ENCODE peak calls at places on chromosomes 6 and 20, in eight cellular contexts. One of them, this sample, is unnamed.

GRCh38 chr6:2028457-2029038 is 216.9 kb downstream of the GMDS start:
- DNase-seq in H1: no peak
- DNase-seq in GM12878: peak
- DNase-seq in SK-N-SH: no peak
- DNase-seq in HepG2: no peak
- DNase-seq in WTC11: no peak
- DNase-seq in A549: peak
- DNase-seq in K562: no peak
- DNase-seq in this sample: no peak

GRCh38 chr6:143223895-143224294 is 163.2 kb downstream of the AIG1 start:
- DNase-seq in A549: peak
- DNase-seq in SK-N-SH: no peak
- DNase-seq in HepG2: peak
- DNase-seq in K562: no peak
- DNase-seq in H1: no peak
- DNase-seq in WTC11: no peak
- DNase-seq in GM12878: no peak
- DNase-seq in this sample: no peak

GRCh38 chr6:82182756-82183155 is 64.8 kb downstream of the IBTK start:
- DNase-seq in H1: no peak
- DNase-seq in HepG2: no peak
- DNase-seq in WTC11: no peak
- DNase-seq in K562: no peak
- DNase-seq in SK-N-SH: no peak
- DNase-seq in GM12878: no peak
- DNase-seq in A549: no peak
- DNase-seq in this sample: peak

GRCh38 chr20:63574829-63575720 is 1.0 kb upstream of the HELZ2 start:
- DNase-seq in SK-N-SH: no peak
- DNase-seq in H1: no peak
- DNase-seq in GM12878: no peak
- DNase-seq in HepG2: no peak
- DNase-seq in K562: no peak
- DNase-seq in WTC11: no peak
- DNase-seq in A549: no peak
- DNase-seq in this sample: peak

GRCh38 chr6:81996414-81996813 is 243.9 kb upstream of the TENT5A start:
- DNase-seq in GM12878: no peak
- DNase-seq in HepG2: no peak
- DNase-seq in WTC11: no peak
- DNase-seq in K562: no peak
- DNase-seq in SK-N-SH: no peak
- DNase-seq in A549: no peak
- DNase-seq in H1: no peak
- DNase-seq in this sample: peak

GRCh38 chr6:150492941-150493340 is 106.7 kb upstream of the PLEKHG1 start:
- DNase-seq in WTC11: no peak
- DNase-seq in HepG2: no peak
- DNase-seq in A549: peak
- DNase-seq in H1: no peak
- DNase-seq in SK-N-SH: no peak
- DNase-seq in GM12878: no peak
- DNase-seq in K562: no peak
- DNase-seq in this sample: no peak

GRCh38 chr20:53914861-53915458 is 155.4 kb downstream of the BCAS1 start:
- DNase-seq in H1: no peak
- DNase-seq in HepG2: no peak
- DNase-seq in GM12878: no peak
- DNase-seq in A549: no peak
- DNase-seq in K562: no peak
- DNase-seq in SK-N-SH: peak
- DNase-seq in WTC11: no peak
- DNase-seq in this sample: no peak

GRCh38 chr20:10902174-10902573 is 228.4 kb upstream of the JAG1 start:
- DNase-seq in HepG2: no peak
- DNase-seq in WTC11: no peak
- DNase-seq in K562: no peak
- DNase-seq in A549: no peak
- DNase-seq in H1: no peak
- DNase-seq in GM12878: no peak
- DNase-seq in SK-N-SH: no peak
- DNase-seq in this sample: no peak

GRCh38 chr6:3776881-3777507 is 25.5 kb upstream of the PXDC1 start:
- DNase-seq in HepG2: peak
- DNase-seq in WTC11: no peak
- DNase-seq in SK-N-SH: peak
- DNase-seq in A549: peak
- DNase-seq in GM12878: no peak
- DNase-seq in K562: no peak
- DNase-seq in H1: no peak
- DNase-seq in this sample: no peak

GRCh38 chr6:165657325-165657680 is 5.7 kb downstream of the PDE10A start:
- DNase-seq in GM12878: no peak
- DNase-seq in H1: no peak
- DNase-seq in HepG2: no peak
- DNase-seq in WTC11: no peak
- DNase-seq in SK-N-SH: no peak
- DNase-seq in A549: no peak
- DNase-seq in K562: no peak
- DNase-seq in this sample: no peak

GRCh38 chr6:157599191-157599590 is 218.2 kb downstream of the ZDHHC14 start:
- DNase-seq in A549: no peak
- DNase-seq in H1: no peak
- DNase-seq in WTC11: no peak
- DNase-seq in GM12878: no peak
- DNase-seq in SK-N-SH: no peak
- DNase-seq in HepG2: no peak
- DNase-seq in K562: no peak
- DNase-seq in this sample: no peak

GRCh38 chr6:82217014-82217621 is 30.4 kb downstream of the IBTK start:
- DNase-seq in GM12878: peak
- DNase-seq in WTC11: no peak
- DNase-seq in SK-N-SH: no peak
- DNase-seq in H1: no peak
- DNase-seq in K562: no peak
- DNase-seq in A549: no peak
- DNase-seq in HepG2: no peak
- DNase-seq in this sample: no peak

GRCh38 chr6:151240861-151241642 is 1.3 kb downstream of the AKAP12 start:
- DNase-seq in SK-N-SH: peak
- DNase-seq in GM12878: no peak
- DNase-seq in HepG2: no peak
- DNase-seq in H1: no peak
- DNase-seq in WTC11: peak
- DNase-seq in K562: no peak
- DNase-seq in A549: peak
- DNase-seq in this sample: peak

GRCh38 chr20:48945840-48946514 is 24.5 kb downstream of the ARFGEF2 start:
- DNase-seq in K562: no peak
- DNase-seq in H1: no peak
- DNase-seq in WTC11: no peak
- DNase-seq in SK-N-SH: no peak
- DNase-seq in HepG2: no peak
- DNase-seq in GM12878: no peak
- DNase-seq in A549: peak
- DNase-seq in this sample: peak

GRCh38 chr20:25867776-25868649 is 171.4 kb upstream of the ZNF337 start:
- DNase-seq in WTC11: peak
- DNase-seq in H1: no peak
- DNase-seq in K562: peak
- DNase-seq in A549: peak
- DNase-seq in GM12878: no peak
- DNase-seq in SK-N-SH: peak
- DNase-seq in HepG2: no peak
- DNase-seq in this sample: peak

DNA sequence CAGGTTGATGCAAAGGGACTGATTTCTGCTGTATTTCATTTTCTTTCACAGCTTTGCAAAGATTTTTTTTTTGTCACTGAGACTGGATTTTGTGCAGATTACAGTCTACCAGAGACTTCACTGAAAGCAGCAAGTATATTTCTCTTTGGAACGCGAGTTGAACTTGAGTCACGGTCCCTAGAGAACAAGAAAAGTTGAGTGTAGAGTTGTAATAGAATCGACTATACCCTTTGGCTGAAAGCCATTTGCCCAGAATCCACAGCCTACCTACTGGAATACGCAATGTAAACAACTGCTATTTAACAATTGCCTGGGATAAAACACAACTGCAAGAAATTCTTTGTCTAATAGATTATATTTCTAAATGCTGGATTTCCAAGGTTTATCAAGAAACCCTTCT is 520.6 kb downstream of the HDGFL1 start:
- DNase-seq in HepG2: no peak
- DNase-seq in GM12878: no peak
- DNase-seq in K562: no peak
- DNase-seq in WTC11: no peak
- DNase-seq in H1: no peak
- DNase-seq in SK-N-SH: no peak
- DNase-seq in A549: no peak
- DNase-seq in this sample: no peak
- TF ChIP-seq USF2 in HepG2: no peak
- TF ChIP-seq USF2 in GM12878: no peak
- TF ChIP-seq USF2 in K562: no peak
- TF ChIP-seq USF2 in WTC11: no peak
- TF ChIP-seq USF2 in H1: no peak
- TF ChIP-seq USF2 in SK-N-SH: no peak
- TF ChIP-seq USF2 in A549: no peak
- TF ChIP-seq USF2 in this sample: no peak

GRCh38 chr20:19973920-19974620 is 43.1 kb upstream of the NAA20 start:
- DNase-seq in GM12878: no peak
- DNase-seq in HepG2: no peak
- DNase-seq in SK-N-SH: no peak
- DNase-seq in WTC11: no peak
- DNase-seq in A549: no peak
- DNase-seq in H1: no peak
- DNase-seq in K562: no peak
- DNase-seq in this sample: peak
- TF ChIP-seq USF2 in GM12878: no peak
- TF ChIP-seq USF2 in HepG2: no peak
- TF ChIP-seq USF2 in SK-N-SH: no peak
- TF ChIP-seq USF2 in WTC11: no peak
- TF ChIP-seq USF2 in A549: no peak
- TF ChIP-seq USF2 in H1: no peak
- TF ChIP-seq USF2 in K562: no peak
- TF ChIP-seq USF2 in this sample: no peak

DNA sequence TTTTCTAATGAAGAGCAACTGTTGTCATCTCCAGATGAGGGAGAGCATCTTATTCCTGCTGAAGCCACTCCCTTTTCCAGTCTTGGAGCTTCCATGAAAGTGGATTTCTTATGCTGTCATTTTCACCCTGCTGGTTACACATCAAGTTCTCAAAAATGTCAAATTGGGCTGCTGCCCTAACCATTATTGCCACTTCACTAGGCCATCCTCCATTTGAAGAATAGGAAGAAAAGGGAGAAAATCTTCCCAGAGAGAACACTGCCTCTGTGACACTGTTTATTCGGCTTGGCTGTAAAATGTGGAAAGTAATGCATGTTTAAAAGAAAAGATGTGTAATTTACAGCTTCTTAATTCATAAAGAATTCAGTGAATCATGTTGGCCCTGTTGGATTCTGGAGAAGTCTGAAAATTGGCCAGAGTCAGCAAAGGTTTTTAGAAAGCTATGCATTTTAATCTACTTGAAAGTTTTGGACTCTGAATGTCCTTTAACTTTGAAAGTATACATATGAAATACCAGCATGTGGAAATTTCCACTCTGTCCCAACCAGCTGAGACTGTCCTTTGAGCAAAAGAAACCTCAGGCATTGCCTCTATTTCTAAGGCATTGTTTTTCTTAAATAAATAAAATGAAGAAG is 221.9 kb downstream of the UST start:
- DNase-seq in SK-N-SH: no peak
- DNase-seq in HepG2: peak
- DNase-seq in WTC11: no peak
- DNase-seq in K562: no peak
- DNase-seq in H1: no peak
- DNase-seq in GM12878: no peak
- DNase-seq in A549: no peak
- DNase-seq in this sample: peak
- TF ChIP-seq USF2 in SK-N-SH: no peak
- TF ChIP-seq USF2 in HepG2: no peak
- TF ChIP-seq USF2 in WTC11: no peak
- TF ChIP-seq USF2 in K562: no peak
- TF ChIP-seq USF2 in H1: no peak
- TF ChIP-seq USF2 in GM12878: no peak
- TF ChIP-seq USF2 in A549: no peak
- TF ChIP-seq USF2 in this sample: no peak

GRCh38 chr20:47318027-47318595 is 38.4 kb downstream of the ZMYND8 start:
- DNase-seq in A549: peak
- DNase-seq in WTC11: peak
- DNase-seq in GM12878: no peak
- DNase-seq in K562: no peak
- DNase-seq in H1: peak
- DNase-seq in SK-N-SH: no peak
- DNase-seq in HepG2: peak
- DNase-seq in this sample: peak

GRCh38 chr20:47316776-47317126 is 39.7 kb downstream of the ZMYND8 start:
- DNase-seq in A549: no peak
- DNase-seq in SK-N-SH: no peak
- DNase-seq in K562: no peak
- DNase-seq in HepG2: no peak
- DNase-seq in GM12878: no peak
- DNase-seq in WTC11: no peak
- DNase-seq in H1: no peak
- DNase-seq in this sample: no peak

GRCh38 chr20:47315339-47315662 is 41.2 kb downstream of the ZMYND8 start:
- DNase-seq in WTC11: no peak
- DNase-seq in H1: no peak
- DNase-seq in HepG2: no peak
- DNase-seq in A549: peak
- DNase-seq in SK-N-SH: no peak
- DNase-seq in K562: no peak
- DNase-seq in GM12878: no peak
- DNase-seq in this sample: peak

GRCh38 chr20:47318596-47319516 is 37.6 kb downstream of the ZMYND8 start:
- DNase-seq in GM12878: no peak
- DNase-seq in A549: peak
- DNase-seq in SK-N-SH: peak
- DNase-seq in K562: peak
- DNase-seq in WTC11: peak
- DNase-seq in HepG2: peak
- DNase-seq in H1: no peak
- DNase-seq in this sample: peak

DNA sequence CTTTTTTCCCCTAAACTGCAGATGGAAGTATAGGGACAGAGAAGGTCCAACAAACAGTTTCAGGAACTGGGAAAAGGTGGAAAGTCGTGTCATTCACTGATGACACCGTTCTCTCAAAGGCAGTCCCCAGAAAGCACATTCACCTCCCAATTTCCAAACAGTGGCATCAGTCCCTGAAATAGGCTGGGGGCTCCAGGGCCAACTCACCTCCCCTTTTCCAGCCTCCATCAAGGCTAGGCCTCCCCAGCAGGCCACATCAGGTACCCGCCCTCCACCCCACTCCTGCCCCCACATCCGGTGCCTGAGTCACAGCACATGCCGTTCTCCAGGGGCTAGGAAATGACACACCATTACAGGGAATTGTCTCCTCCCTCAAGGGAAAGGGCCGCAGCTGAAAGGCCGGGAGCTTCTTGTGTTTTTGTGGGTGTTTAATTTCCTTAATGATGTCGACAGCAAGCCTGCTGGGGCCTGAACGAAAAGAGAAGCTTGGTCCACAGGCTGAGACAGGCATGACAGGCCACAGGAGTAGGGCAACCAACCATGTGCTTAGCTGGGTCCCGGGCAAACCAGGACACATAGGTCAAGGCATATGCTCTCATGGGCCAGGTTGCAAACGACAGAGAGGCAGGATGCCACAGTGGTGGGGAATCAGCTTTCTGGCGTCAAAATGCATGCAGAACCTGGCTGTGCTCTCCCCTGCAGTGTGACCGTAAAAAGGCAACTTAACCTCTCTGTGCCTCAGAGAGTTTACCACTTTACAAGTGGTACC is 39.2 kb downstream of the ZMYND8 start:
- DNase-seq in H1: no peak
- DNase-seq in WTC11: peak
- DNase-seq in HepG2: peak
- DNase-seq in A549: peak
- DNase-seq in K562: peak
- DNase-seq in GM12878: no peak
- DNase-seq in SK-N-SH: no peak
- DNase-seq in this sample: peak
- TF ChIP-seq USF2 in H1: peak
- TF ChIP-seq USF2 in WTC11: no peak
- TF ChIP-seq USF2 in HepG2: no peak
- TF ChIP-seq USF2 in A549: no peak
- TF ChIP-seq USF2 in K562: no peak
- TF ChIP-seq USF2 in GM12878: no peak
- TF ChIP-seq USF2 in SK-N-SH: no peak
- TF ChIP-seq USF2 in this sample: peak